ENCODE peak calls at places on chromosomes 12 and 14, in four cellular contexts. G is NCI-H2029; R is HT1080; P is CD8-positive, alpha-beta T cell. H is an unnamed sample.

GRCh38 chr12:2976581-2976996 is 17.4 kb downstream of the TEAD4 start:
- DNase-seq in G (no peak), R (no peak), P (no peak), H (no peak)

GRCh38 chr12:26870491-26871419 is 37.8 kb upstream of the ITPR2 start:
- DNase-seq in G (peak; percentile 46), R (peak; percentile 52), P (no peak), H (no peak)

GRCh38 chr12:58576965-58577364 is 343.3 kb downstream of the LRIG3 start:
- DNase-seq in G (no peak), R (no peak), P (no peak), H (no peak)

GRCh38 chr12:71447691-71448660 is 8.4 kb downstream of the LGR5 start:
- DNase-seq in G (no peak), R (no peak), P (no peak), H (no peak)

GRCh38 chr12:6963016-6963731 is 7.3 kb downstream of the PHB2 start:
- DNase-seq in G (peak; percentile 95), R (no peak), P (no peak), H (peak; percentile 95)

GRCh38 chr12:123111498-123112165 is 39.3 kb downstream of the PITPNM2 start:
- DNase-seq in G (no peak), R (peak; percentile 26), P (peak; percentile 29), H (no peak)

GRCh38 chr14:61525293-61526011 is 169.9 kb upstream of the HIF1A start:
- DNase-seq in G (peak; percentile 33), R (peak; percentile 99), P (peak; percentile 60), H (peak; percentile 65)

GRCh38 chr12:105482976-105483375 is 152.5 kb downstream of the C12orf75 start:
- DNase-seq in G (no peak), R (no peak), P (no peak), H (no peak)

GRCh38 chr14:100641274-100641860 is 54.1 kb upstream of the BEGAIN start:
- DNase-seq in G (no peak), R (no peak), P (no peak), H (no peak)

GRCh38 chr12:131222271-131223139 is 268.8 kb downstream of the ADGRD1 start:
- DNase-seq in G (no peak), R (no peak), P (no peak), H (no peak)

GRCh38 chr12:31899136-31899535 is 60.1 kb upstream of the RESF1 start:
- DNase-seq in G (no peak), R (no peak), P (no peak), H (no peak)

GRCh38 chr14:91253795-91254323 is 9.4 kb upstream of the GPR68 start:
- DNase-seq in G (no peak), R (no peak), P (no peak), H (no peak)

GRCh38 chr14:96380735-96381134 is 11.2 kb upstream of the AK7 start:
- DNase-seq in G (no peak), R (no peak), P (no peak), H (no peak)

GRCh38 chr14:95712398-95712797 is 1.5 kb downstream of the TCL1A start:
- DNase-seq in G (no peak), R (no peak), P (no peak), H (no peak)

GRCh38 chr14:38243696-38244250 is 12.1 kb downstream of the CLEC14A start:
- DNase-seq in G (no peak), R (no peak), P (no peak), H (no peak)

GRCh38 chr12:2431810-2432209 is 363.0 kb upstream of the FKBP4 start:
- DNase-seq in G (no peak), R (no peak), P (no peak), H (peak; percentile 42)

GRCh38 chr14:81855007-81855406 is 321.4 kb upstream of the SEL1L start:
- DNase-seq in G (no peak), R (peak; percentile 27), P (no peak), H (no peak)

GRCh38 chr12:129145381-129145780 is 292.1 kb downstream of the GLT1D1 start:
- DNase-seq in G (peak; percentile 6), R (no peak), P (no peak), H (no peak)

GRCh38 chr14:43894534-43894933 is 612.5 kb downstream of the FSCB start:
- DNase-seq in G (no peak), R (peak; percentile 31), P (no peak), H (no peak)

GRCh38 chr14:100802766-100803693 is 22.9 kb upstream of the MEG3 start:
- DNase-seq in G (no peak), R (peak; percentile 7), P (no peak), H (no peak)

GRCh38 chr12:70321182-70321581 is 44.9 kb upstream of the KCNMB4 start:
- DNase-seq in G (no peak), R (no peak), P (no peak), H (no peak)

GRCh38 chr12:50558970-50559369 is 54.2 kb downstream of the DIP2B start:
- DNase-seq in G (no peak), R (no peak), P (no peak), H (no peak)

GRCh38 chr12:105292705-105293104 is 37.8 kb upstream of the C12orf75 start:
- DNase-seq in G (no peak), R (peak; percentile 36), P (no peak), H (no peak)